ENCODE peak calls at places on chromosome X, in seven cellular contexts. C is SK-N-SH, P is colonic mucosa, R is PC-3, B is suprapubic skin, F is transverse colon, S is mammary epithelial cell. W is an unnamed sample. For H3K27me3, the result is how much of the 10 kb centered on the place peaks cover.

GRCh38 chrX:151225843-151226242 is 49.5 kb downstream of the GPR50 start:
- DNase-seq in C (no peak), P (no peak), R (peak), B (no peak), F (no peak), S (peak), W (no peak)

GRCh38 chrX:23705235-23705634 is 37.8 kb downstream of the ACOT9 start:
- DNase-seq in C (no peak), P (no peak), R (no peak), B (no peak), F (no peak), S (no peak), W (no peak)

GRCh38 chrX:7219153-7219705 is 71.3 kb upstream of the PUDP start:
- DNase-seq in C (no peak), P (no peak), R (no peak), B (no peak), F (no peak), S (no peak), W (no peak)

GRCh38 chrX:150680974-150681373 is 12.2 kb upstream of the MTMR1 start:
- DNase-seq in C (peak), P (no peak), R (peak), B (no peak), F (no peak), S (peak), W (no peak)

GRCh38 chrX:70434352-70434866 is 10.2 kb upstream of the DLG3 start:
- DNase-seq in C (peak), P (peak), R (peak), B (peak), F (peak), S (peak), W (peak)

GRCh38 chrX:129759576-129760061 is 20.1 kb upstream of the SASH3 start:
- DNase-seq in C (no peak), P (no peak), R (peak), B (no peak), F (peak), S (peak), W (no peak)

GRCh38 chrX:30615229-30615628 is 37.7 kb upstream of the TASL start:
- DNase-seq in C (no peak), P (no peak), R (peak), B (no peak), F (no peak), S (peak), W (no peak)

GRCh38 chrX:33252306-33252825 is 41.0 kb upstream of the DMD start:
- DNase-seq in C (no peak), P (no peak), R (no peak), B (no peak), F (no peak), S (no peak), W (no peak)

GRCh38 chrX:72100824-72101351 is 30.8 kb downstream of the RTL5 start:
- DNase-seq in C (no peak), P (no peak), R (no peak), B (no peak), F (peak), S (no peak), W (peak)

GRCh38 chrX:1391370-1391706 is 575 bp downstream of the SLC25A6 start:
- DNase-seq in C (peak), P (peak), R (peak), B (no peak), F (no peak), S (no peak), W (no peak)

GRCh38 chrX:10636337-10636736 is 16.0 kb upstream of the MID1 start:
- DNase-seq in C (peak), P (peak), R (peak), B (no peak), F (peak), S (peak), W (no peak)

GRCh38 chrX:54785901-54786300 is 12.2 kb downstream of the ITIH6 start:
- DNase-seq in C (no peak), P (no peak), R (peak), B (no peak), F (no peak), S (no peak), W (no peak)

GRCh38 chrX:78064152-78064551 is 39.9 kb upstream of the PGK1 start:
- DNase-seq in C (no peak), P (no peak), R (no peak), B (no peak), F (no peak), S (no peak), W (no peak)

GRCh38 chrX:11100281-11101035 is 10.7 kb upstream of the HCCS start:
- DNase-seq in C (peak), P (peak), R (peak), B (no peak), F (peak), S (peak), W (no peak)

GRCh38 chrX:38929966-38930421 is 128.7 kb downstream of the MID1IP1 start:
- DNase-seq in C (no peak), P (no peak), R (peak), B (no peak), F (no peak), S (peak), W (no peak)

GRCh38 chrX:96713303-96713702 is 28.7 kb downstream of the DIAPH2 start:
- DNase-seq in C (no peak), P (peak), R (peak), B (no peak), F (peak), S (no peak), W (no peak)

GRCh38 chrX:40152173-40152705 is 54.5 kb upstream of the BCOR start:
- DNase-seq in C (peak), P (peak), R (peak), B (no peak), F (peak), S (no peak), W (no peak)

GRCh38 chrX:70421618-70422017 is 1.5 kb upstream of the GDPD2 start:
- DNase-seq in C (no peak), P (no peak), R (no peak), B (no peak), F (no peak), S (no peak), W (no peak)

GRCh38 chrX:115957862-115958490 is 212.6 kb upstream of the AGTR2 start:
- DNase-seq in C (peak), P (no peak), R (peak), B (no peak), F (no peak), S (no peak), W (no peak)

GRCh38 chrX:15769300-15769954 is 20.9 kb upstream of the ZRSR2 start:
- DNase-seq in C (no peak), P (no peak), R (no peak), B (no peak), F (no peak), S (no peak), W (no peak)

GRCh38 chrX:129593137-129593536 is 53.1 kb downstream of the OCRL start:
- DNase-seq in C (no peak), P (no peak), R (peak), B (no peak), F (no peak), S (peak), W (no peak)

GRCh38 chrX:39152106-39152649 is 350.9 kb downstream of the MID1IP1 start:
- DNase-seq in C (peak), P (peak), R (peak), B (no peak), F (peak), S (no peak), W (no peak)

GRCh38 chrX:149937881-149938426 is 337 bp downstream of the EOLA2 start:
- DNase-seq in C (no peak), P (peak), R (no peak), B (peak), F (peak), S (no peak), W (no peak)

GRCh38 chrX:54447461-54447860 is 7.3 kb downstream of the TSR2 start:
- DNase-seq in C (no peak), P (no peak), R (peak), B (no peak), F (no peak), S (no peak), W (no peak)

GRCh38 chrX:13467243-13467642 is 102.2 kb upstream of the EGFL6 start:
- DNase-seq in C (no peak), P (no peak), R (no peak), B (no peak), F (no peak), S (no peak), W (no peak)

GRCh38 chrX:13468096-13468495 is 101.3 kb upstream of the EGFL6 start:
- DNase-seq in C (no peak), P (no peak), R (no peak), B (no peak), F (no peak), S (no peak), W (no peak)

GRCh38 chrX:13464599-13465275 is 104.7 kb upstream of the EGFL6 start:
- DNase-seq in C (no peak), P (no peak), R (peak), B (no peak), F (no peak), S (no peak), W (no peak)

DNA sequence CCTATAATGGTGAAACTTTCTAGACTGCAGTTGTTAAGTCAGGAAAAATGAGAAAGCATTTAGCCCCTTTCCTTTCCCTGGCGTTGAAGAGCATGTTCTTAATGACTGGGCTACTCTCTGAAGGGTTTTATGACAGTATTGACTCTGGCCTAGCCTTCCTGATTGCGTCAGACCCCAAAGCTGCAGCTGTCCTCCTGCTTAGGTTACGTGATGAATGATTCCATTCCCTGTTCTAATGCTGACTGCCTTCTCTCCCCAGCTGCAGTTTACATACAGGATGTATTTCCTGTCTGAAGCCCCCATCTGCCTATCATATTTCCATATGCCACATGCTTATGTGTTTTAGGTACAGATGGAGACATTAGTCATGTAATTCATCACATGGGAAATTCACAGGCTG is 105.8 kb upstream of the EGFL6 start:
- DNase-seq in C (no peak), P (peak), R (peak), B (no peak), F (peak), S (peak), W (no peak)
- H3K27ac ChIP-seq in C (peak), P (no peak), R (peak), B (no peak), F (peak), S (no peak), W (no peak)

DNA sequence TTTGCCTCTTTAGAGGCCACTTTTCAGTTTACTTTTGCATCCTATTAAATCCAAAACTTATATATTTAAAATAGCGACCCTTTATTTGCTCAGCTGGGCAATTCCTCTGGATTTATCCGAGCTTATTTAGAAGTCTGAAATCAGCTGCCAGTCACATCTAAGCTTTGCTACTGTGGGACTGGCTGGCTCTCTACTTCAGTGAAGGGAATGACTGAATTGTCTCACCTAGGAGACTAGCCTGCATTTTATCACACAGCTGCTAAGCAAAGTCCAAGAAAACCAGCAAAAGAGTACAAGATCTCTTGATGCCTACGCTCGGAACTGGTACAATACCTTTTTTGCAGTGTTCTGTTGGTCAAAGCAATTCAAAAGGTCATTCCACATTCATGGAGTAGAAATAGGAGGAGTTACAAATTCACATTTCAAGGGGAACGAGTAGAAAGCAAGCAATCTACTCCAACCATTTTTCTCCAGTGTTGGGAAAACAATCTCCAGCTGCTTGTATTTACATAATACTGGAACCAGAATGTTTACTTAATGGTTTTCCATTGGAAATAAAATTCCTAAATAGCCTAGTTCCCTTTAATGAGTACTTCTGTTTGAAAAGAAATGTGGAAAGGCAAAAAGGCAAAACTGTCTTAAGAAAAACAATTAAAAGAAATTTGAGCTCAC is 160.2 kb downstream of the MAGEB5 start:
- DNase-seq in C (no peak), P (no peak), R (no peak), B (no peak), F (no peak), S (no peak), W (no peak)
- H3K27me3 ChIP-seq in C (under half), P (under half), R (under half), B (under half), F (under half), S (under half), W (under half)

GRCh38 chrX:16882188-16882587 is 12.0 kb upstream of the RBBP7 start:
- DNase-seq in C (peak), P (peak), R (peak), B (no peak), F (peak), S (peak), W (no peak)

GRCh38 chrX:16885628-16886027 is 15.5 kb upstream of the RBBP7 start:
- DNase-seq in C (no peak), P (no peak), R (no peak), B (no peak), F (no peak), S (no peak), W (no peak)

GRCh38 chrX:16883487-16883804 is 13.3 kb upstream of the RBBP7 start:
- DNase-seq in C (no peak), P (no peak), R (no peak), B (no peak), F (no peak), S (no peak), W (no peak)

DNA sequence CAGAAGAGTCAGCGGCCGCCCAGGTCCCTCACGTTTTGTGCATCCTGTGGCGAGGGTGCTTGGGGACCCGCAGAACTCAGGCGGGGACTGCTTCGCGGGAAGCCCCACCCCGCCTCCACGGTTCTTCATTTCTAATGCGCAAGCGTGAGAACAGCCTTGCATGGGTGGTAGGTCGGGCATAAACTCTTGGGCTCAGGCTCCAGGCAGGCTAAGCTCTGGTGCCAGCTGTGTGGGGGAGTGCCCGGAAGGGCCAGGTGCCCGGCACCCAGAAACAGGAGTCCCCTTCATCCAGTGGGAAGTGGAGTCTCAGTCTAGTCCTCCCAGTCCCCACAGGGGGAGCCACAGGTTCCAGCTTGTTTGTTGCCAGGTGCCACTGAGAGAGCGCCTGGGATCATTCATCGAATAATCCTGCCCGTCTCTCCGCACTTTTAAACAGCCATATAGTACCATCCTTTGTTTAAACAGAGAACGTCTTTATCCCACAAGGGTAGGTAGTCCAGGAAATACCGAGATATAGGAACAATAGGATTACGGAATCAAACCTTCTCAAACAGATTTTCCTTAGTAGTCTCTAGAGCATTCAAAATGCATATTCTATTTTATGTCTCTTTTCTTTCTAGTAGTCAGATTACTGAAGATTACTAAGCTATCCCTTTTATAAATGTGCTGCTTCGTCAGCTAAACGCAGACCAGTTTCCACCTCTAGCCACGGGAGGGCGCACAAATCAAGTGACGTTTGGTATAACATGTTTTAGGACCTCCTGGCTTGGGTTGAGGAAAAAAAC is 12.7 kb upstream of the RBBP7 start:
- DNase-seq in C (peak), P (peak), R (peak), B (peak), F (peak), S (peak), W (peak)
- H3K27ac ChIP-seq in C (peak), P (peak), R (peak), B (peak), F (peak), S (peak), W (peak)

DNA sequence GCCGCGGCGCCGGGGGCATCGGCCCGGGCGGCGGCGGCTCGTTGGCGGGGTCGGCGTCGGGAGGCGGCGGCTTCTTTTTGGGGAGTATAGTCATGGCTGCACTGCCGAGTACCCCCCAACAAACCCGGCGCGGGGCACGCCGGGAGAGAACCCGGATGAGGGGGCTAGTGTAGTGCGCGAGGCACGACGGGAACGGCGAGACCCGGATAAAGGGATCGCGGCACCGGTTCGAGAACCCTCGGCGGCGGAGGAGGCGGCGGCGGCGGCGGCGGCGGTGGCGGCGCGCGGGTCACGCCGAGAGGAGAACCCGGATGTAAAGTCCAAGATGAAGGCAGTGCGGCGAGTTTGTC is at the start of gene OTUD5:
- DNase-seq in C (peak), P (no peak), R (no peak), B (peak), F (no peak), S (no peak), W (peak)
- H3K27me3 ChIP-seq in C (under half), P (under half), R (under half), B (under half), F (under half), S (under half), W (under half)

GRCh38 chrX:47560179-47560830 is 700 bp upstream of the ARAF start:
- DNase-seq in C (no peak), P (no peak), R (no peak), B (no peak), F (no peak), S (no peak), W (no peak)
- H3K27ac ChIP-seq in C (peak), P (peak), R (peak), B (peak), F (peak), S (peak), W (peak)